ENCODE peak calls at places on chromosomes 6 and 20, in six cellular contexts. W, N, M, X, K and B are unnamed samples.

GRCh38 chr20:58407201-58407873 is 18.3 kb downstream of the VAPB start:
- DNase-seq in M (no peak), X (no peak), N (no peak), W (no peak), K (no peak), B (no peak)

GRCh38 chr6:118902731-118903130 is 8.8 kb downstream of the ASF1A start:
- DNase-seq in X (no peak), N (peak), K (no peak), M (no peak), W (no peak), B (no peak)

GRCh38 chr20:25309395-25310267 is 61.7 kb downstream of the PYGB start:
- DNase-seq in W (peak), X (no peak), N (peak), M (no peak), K (peak), B (peak)

GRCh38 chr6:3612341-3613041 is 139.0 kb downstream of the PXDC1 start:
- DNase-seq in M (no peak), N (peak), X (no peak), W (no peak), K (no peak), B (peak)

GRCh38 chr6:23349521-23350147 is 776.4 kb upstream of the NRSN1 start:
- DNase-seq in X (no peak), K (no peak), N (peak), M (no peak), W (no peak), B (no peak)

GRCh38 chr6:122400467-122401089 is 1.1 kb downstream of the HSF2 start:
- DNase-seq in M (no peak), X (no peak), W (no peak), K (no peak), N (no peak), B (no peak)

GRCh38 chr20:54340667-54341081 is 132.8 kb downstream of the PFDN4 start:
- DNase-seq in N (peak), M (no peak), K (no peak), X (no peak), W (no peak), B (no peak)

GRCh38 chr20:62991196-62991807 is 15.5 kb downstream of the BHLHE23 start:
- DNase-seq in X (no peak), M (no peak), W (no peak), N (no peak), K (no peak), B (no peak)

GRCh38 chr20:32271620-32272019 is 5.8 kb upstream of the KIF3B start:
- DNase-seq in X (peak), W (no peak), M (no peak), K (no peak), N (no peak), B (no peak)

GRCh38 chr20:11373391-11373790 is 544.3 kb upstream of the BTBD3 start:
- DNase-seq in X (no peak), W (peak), K (peak), N (no peak), M (no peak), B (no peak)

GRCh38 chr20:41009960-41010359 is 18.7 kb upstream of the TOP1 start:
- DNase-seq in X (no peak), N (peak), W (no peak), K (no peak), M (no peak), B (no peak)

GRCh38 chr6:169087436-169088046 is 166.1 kb downstream of the THBS2 start:
- DNase-seq in N (no peak), X (no peak), K (no peak), W (no peak), M (no peak), B (no peak)